ENCODE peak calls at places on chromosomes 7 and 10, in eight cellular contexts. One of them, this sample, is unnamed.

GRCh38 chr7:55478700-55479099 is 93.6 kb downstream of the VOPP1 start:
- DNase-seq in AG09309: no peak
- DNase-seq in mucosa of gallbladder: no peak
- DNase-seq in memory B cell: no peak
- DNase-seq in NK-92 treated with Interleukin-12 subunit alpha and Interleukin-12 subunit beta, amount 100 ng/mL, for 24 hours: no peak
- DNase-seq in brain microvascular endothelial cell: no peak
- DNase-seq in hepatocyte: no peak
- DNase-seq in NCI-H2081: no peak
- DNase-seq in this sample: no peak

GRCh38 chr10:19728376-19728775 is 87.9 kb upstream of the PLXDC2 start:
- DNase-seq in AG09309: no peak
- DNase-seq in mucosa of gallbladder: no peak
- DNase-seq in memory B cell: no peak
- DNase-seq in NK-92 treated with Interleukin-12 subunit alpha and Interleukin-12 subunit beta, amount 100 ng/mL, for 24 hours: no peak
- DNase-seq in brain microvascular endothelial cell: no peak
- DNase-seq in hepatocyte: no peak
- DNase-seq in NCI-H2081: no peak
- DNase-seq in this sample: no peak

GRCh38 chr10:33772370-33773331 is 438.2 kb upstream of the NRP1 start:
- DNase-seq in AG09309: no peak
- DNase-seq in mucosa of gallbladder: peak; percentile 17
- DNase-seq in memory B cell: no peak
- DNase-seq in NK-92 treated with Interleukin-12 subunit alpha and Interleukin-12 subunit beta, amount 100 ng/mL, for 24 hours: no peak
- DNase-seq in brain microvascular endothelial cell: no peak
- DNase-seq in hepatocyte: peak; percentile 18
- DNase-seq in NCI-H2081: no peak
- DNase-seq in this sample: no peak

GRCh38 chr7:128209229-128210035 is 31.6 kb upstream of the LEP start:
- DNase-seq in AG09309: peak; percentile 8
- DNase-seq in mucosa of gallbladder: peak; percentile 74
- DNase-seq in memory B cell: peak; percentile 73
- DNase-seq in NK-92 treated with Interleukin-12 subunit alpha and Interleukin-12 subunit beta, amount 100 ng/mL, for 24 hours: no peak
- DNase-seq in brain microvascular endothelial cell: peak; percentile 64
- DNase-seq in hepatocyte: peak; percentile 89
- DNase-seq in NCI-H2081: peak; percentile 81
- DNase-seq in this sample: peak; percentile 78

GRCh38 chr7:46716926-46717325 is 795.9 kb upstream of the IGFBP3 start:
- DNase-seq in AG09309: no peak
- DNase-seq in mucosa of gallbladder: no peak
- DNase-seq in memory B cell: no peak
- DNase-seq in NK-92 treated with Interleukin-12 subunit alpha and Interleukin-12 subunit beta, amount 100 ng/mL, for 24 hours: no peak
- DNase-seq in brain microvascular endothelial cell: no peak
- DNase-seq in hepatocyte: no peak
- DNase-seq in NCI-H2081: no peak
- DNase-seq in this sample: no peak

GRCh38 chr10:88523739-88524400 is 59.2 kb downstream of the RNLS start:
- DNase-seq in AG09309: no peak
- DNase-seq in mucosa of gallbladder: no peak
- DNase-seq in memory B cell: no peak
- DNase-seq in NK-92 treated with Interleukin-12 subunit alpha and Interleukin-12 subunit beta, amount 100 ng/mL, for 24 hours: no peak
- DNase-seq in brain microvascular endothelial cell: no peak
- DNase-seq in hepatocyte: no peak
- DNase-seq in NCI-H2081: no peak
- DNase-seq in this sample: no peak

GRCh38 chr10:52479567-52479966 is 165.5 kb downstream of the DKK1 start:
- DNase-seq in AG09309: no peak
- DNase-seq in mucosa of gallbladder: no peak
- DNase-seq in memory B cell: no peak
- DNase-seq in NK-92 treated with Interleukin-12 subunit alpha and Interleukin-12 subunit beta, amount 100 ng/mL, for 24 hours: no peak
- DNase-seq in brain microvascular endothelial cell: no peak
- DNase-seq in hepatocyte: no peak
- DNase-seq in NCI-H2081: no peak
- DNase-seq in this sample: no peak

GRCh38 chr7:40866601-40867000 is 731.8 kb downstream of the SUGCT start:
- DNase-seq in AG09309: peak; percentile 31
- DNase-seq in mucosa of gallbladder: no peak
- DNase-seq in memory B cell: no peak
- DNase-seq in NK-92 treated with Interleukin-12 subunit alpha and Interleukin-12 subunit beta, amount 100 ng/mL, for 24 hours: no peak
- DNase-seq in brain microvascular endothelial cell: no peak
- DNase-seq in hepatocyte: no peak
- DNase-seq in NCI-H2081: no peak
- DNase-seq in this sample: no peak

GRCh38 chr10:787933-788651 is 98.6 kb upstream of the DIP2C start:
- DNase-seq in AG09309: no peak
- DNase-seq in mucosa of gallbladder: no peak
- DNase-seq in memory B cell: no peak
- DNase-seq in NK-92 treated with Interleukin-12 subunit alpha and Interleukin-12 subunit beta, amount 100 ng/mL, for 24 hours: no peak
- DNase-seq in brain microvascular endothelial cell: peak; percentile 53
- DNase-seq in hepatocyte: no peak
- DNase-seq in NCI-H2081: no peak
- DNase-seq in this sample: no peak

GRCh38 chr10:6176691-6177231 is 26.0 kb upstream of the PFKFB3 start:
- DNase-seq in AG09309: no peak
- DNase-seq in mucosa of gallbladder: no peak
- DNase-seq in memory B cell: no peak
- DNase-seq in NK-92 treated with Interleukin-12 subunit alpha and Interleukin-12 subunit beta, amount 100 ng/mL, for 24 hours: no peak
- DNase-seq in brain microvascular endothelial cell: no peak
- DNase-seq in hepatocyte: no peak
- DNase-seq in NCI-H2081: no peak
- DNase-seq in this sample: no peak

GRCh38 chr10:109937460-109937859 is 14.1 kb upstream of the XPNPEP1 start:
- DNase-seq in AG09309: no peak
- DNase-seq in mucosa of gallbladder: no peak
- DNase-seq in memory B cell: no peak
- DNase-seq in NK-92 treated with Interleukin-12 subunit alpha and Interleukin-12 subunit beta, amount 100 ng/mL, for 24 hours: no peak
- DNase-seq in brain microvascular endothelial cell: no peak
- DNase-seq in hepatocyte: no peak
- DNase-seq in NCI-H2081: no peak
- DNase-seq in this sample: no peak

GRCh38 chr10:103045961-103046360 is 127.9 kb downstream of the CNNM2 start:
- DNase-seq in AG09309: no peak
- DNase-seq in mucosa of gallbladder: no peak
- DNase-seq in memory B cell: no peak
- DNase-seq in NK-92 treated with Interleukin-12 subunit alpha and Interleukin-12 subunit beta, amount 100 ng/mL, for 24 hours: no peak
- DNase-seq in brain microvascular endothelial cell: no peak
- DNase-seq in hepatocyte: no peak
- DNase-seq in NCI-H2081: no peak
- DNase-seq in this sample: no peak

GRCh38 chr7:1616741-1617140 is 46.9 kb upstream of the PSMG3 start:
- DNase-seq in AG09309: no peak
- DNase-seq in mucosa of gallbladder: no peak
- DNase-seq in memory B cell: no peak
- DNase-seq in NK-92 treated with Interleukin-12 subunit alpha and Interleukin-12 subunit beta, amount 100 ng/mL, for 24 hours: no peak
- DNase-seq in brain microvascular endothelial cell: no peak
- DNase-seq in hepatocyte: no peak
- DNase-seq in NCI-H2081: no peak
- DNase-seq in this sample: no peak

GRCh38 chr7:101589976-101590662 is 39.0 kb downstream of the MYL10 start:
- DNase-seq in AG09309: no peak
- DNase-seq in mucosa of gallbladder: no peak
- DNase-seq in memory B cell: no peak
- DNase-seq in NK-92 treated with Interleukin-12 subunit alpha and Interleukin-12 subunit beta, amount 100 ng/mL, for 24 hours: no peak
- DNase-seq in brain microvascular endothelial cell: no peak
- DNase-seq in hepatocyte: no peak
- DNase-seq in NCI-H2081: no peak
- DNase-seq in this sample: no peak

This sample was measured in GM18507.